ENCODE peak calls at places on chromosome X, in six cellular contexts. A is PC-9; Y is MM.1S; I is AG10803; V is endodermal cell; J is CD8-positive, alpha-beta memory T cell. T is an unnamed sample.
A peak's percentile ranks its signal among the peaks of the same experiment; 100 is the strongest.

GRCh38 chrX:70452143-70452733 is 7.6 kb downstream of the DLG3 start:
- DNase-seq in A (peak; percentile 83), Y (peak; percentile 47), I (peak; percentile 26), V (peak; percentile 83), J (peak; percentile 72), T (no peak)

GRCh38 chrX:46179748-46180147 is 365.5 kb downstream of the ZNF674 start:
- DNase-seq in A (no peak), Y (no peak), I (no peak), V (no peak), J (no peak), T (no peak)

GRCh38 chrX:50971390-50971789 is 60.9 kb downstream of the BMP15 start:
- DNase-seq in A (no peak), Y (no peak), I (peak; percentile 5), V (no peak), J (no peak), T (no peak)

GRCh38 chrX:40169193-40170086 is 71.7 kb upstream of the BCOR start:
- DNase-seq in A (no peak), Y (peak; percentile 82), I (peak; percentile 49), V (peak; percentile 96), J (peak; percentile 89), T (peak; percentile 81)

GRCh38 chrX:44253573-44253942 is 89.9 kb downstream of the EFHC2 start:
- DNase-seq in A (no peak), Y (no peak), I (no peak), V (no peak), J (no peak), T (no peak)

GRCh38 chrX:952816-953215 is 259.6 kb downstream of the CRLF2 start:
- DNase-seq in A (no peak), Y (no peak), I (no peak), V (no peak), J (no peak), T (no peak)

GRCh38 chrX:136954930-136955329 is 74.4 kb upstream of the RBMX start:
- DNase-seq in A (no peak), Y (peak; percentile 50), I (peak; percentile 39), V (no peak), J (no peak), T (peak; percentile 44)

GRCh38 chrX:146224442-146224841 is 406.8 kb downstream of the SLITRK2 start:
- DNase-seq in A (no peak), Y (peak; percentile 35), I (no peak), V (peak; percentile 32), J (no peak), T (no peak)

GRCh38 chrX:140733766-140734342 is 24.3 kb downstream of the LINC00632 start:
- DNase-seq in A (peak; percentile 19), Y (peak; percentile 46), I (peak; percentile 40), V (peak; percentile 58), J (no peak), T (peak; percentile 45)

GRCh38 chrX:104254442-104255115 is at the start of gene ESX1:
- DNase-seq in A (no peak), Y (no peak), I (peak; percentile 0), V (peak; percentile 72), J (no peak), T (no peak)

GRCh38 chrX:74423289-74423985 is 2.1 kb downstream of the SLC16A2 start:
- DNase-seq in A (no peak), Y (no peak), I (no peak), V (no peak), J (no peak), T (no peak)

GRCh38 chrX:16185725-16186136 is 18.4 kb downstream of the MAGEB17 start:
- DNase-seq in A (peak; percentile 14), Y (no peak), I (peak; percentile 77), V (peak; percentile 65), J (no peak), T (peak; percentile 81)

GRCh38 chrX:149641432-149641831 is 9.8 kb upstream of the TMEM185A start:
- DNase-seq in A (no peak), Y (no peak), I (no peak), V (no peak), J (no peak), T (no peak)

GRCh38 chrX:86805241-86805640 is 657.0 kb downstream of the DACH2 start:
- DNase-seq in A (no peak), Y (no peak), I (no peak), V (no peak), J (no peak), T (no peak)

GRCh38 chrX:63350551-63350950 is 581 bp downstream of the SPIN4 start:
- DNase-seq in A (peak; percentile 24), Y (peak; percentile 13), I (peak; percentile 3), V (peak; percentile 66), J (peak; percentile 45), T (no peak)

GRCh38 chrX:119981286-119982070 is 37.9 kb upstream of the NKAP start:
- DNase-seq in A (peak; percentile 41), Y (peak; percentile 63), I (peak; percentile 3), V (peak; percentile 80), J (no peak), T (no peak)

GRCh38 chrX:82585868-82586267 is 922.2 kb upstream of the POU3F4 start:
- DNase-seq in A (no peak), Y (no peak), I (no peak), V (no peak), J (no peak), T (no peak)

GRCh38 chrX:20965270-20966044 is 408.8 kb upstream of the CNKSR2 start:
- DNase-seq in A (no peak), Y (no peak), I (peak; percentile 27), V (no peak), J (no peak), T (no peak)

GRCh38 chrX:38465686-38466085 is 95.7 kb upstream of the TSPAN7 start:
- DNase-seq in A (no peak), Y (no peak), I (no peak), V (no peak), J (no peak), T (no peak)

GRCh38 chrX:97290199-97290598 is 406.5 kb downstream of the RPA4 start:
- DNase-seq in A (no peak), Y (no peak), I (peak; percentile 57), V (no peak), J (no peak), T (no peak)

GRCh38 chrX:54819201-54819600 is 11.7 kb downstream of the MAGED2 start:
- DNase-seq in A (no peak), Y (no peak), I (no peak), V (no peak), J (no peak), T (no peak)

GRCh38 chrX:40170830-40171512 is 73.2 kb upstream of the BCOR start:
- DNase-seq in A (no peak), Y (no peak), I (no peak), V (peak; percentile 76), J (peak; percentile 44), T (no peak)

DNA sequence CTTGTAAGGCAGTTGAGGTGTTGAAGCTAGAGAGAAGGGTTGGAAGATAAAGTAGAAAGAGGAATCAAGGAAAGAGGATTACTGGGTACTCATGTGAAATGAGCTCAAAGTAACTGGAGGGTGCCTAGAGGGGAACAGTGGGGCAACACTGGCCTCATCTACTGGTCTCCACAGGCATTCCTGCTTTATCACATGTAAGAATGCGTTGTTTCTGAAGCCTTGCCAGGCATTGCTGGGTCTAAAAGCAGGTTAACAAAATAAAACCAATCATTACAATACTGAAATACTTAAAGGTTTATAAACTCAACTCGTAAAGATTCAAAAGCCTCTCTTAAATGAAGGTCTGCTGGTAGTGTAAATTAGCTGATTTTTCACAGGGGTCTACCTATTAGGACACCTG is 96.0 kb downstream of the FANCB start:
- DNase-seq in A (no peak), Y (no peak), I (peak; percentile 21), V (no peak), J (no peak), T (peak; percentile 0)
- H3K4me3 ChIP-seq in A (no peak overlapping the region), Y (no peak overlapping the region), I (no peak overlapping the region), V (no peak overlapping the region), J (no peak overlapping the region), T (no peak overlapping the region)

DNA sequence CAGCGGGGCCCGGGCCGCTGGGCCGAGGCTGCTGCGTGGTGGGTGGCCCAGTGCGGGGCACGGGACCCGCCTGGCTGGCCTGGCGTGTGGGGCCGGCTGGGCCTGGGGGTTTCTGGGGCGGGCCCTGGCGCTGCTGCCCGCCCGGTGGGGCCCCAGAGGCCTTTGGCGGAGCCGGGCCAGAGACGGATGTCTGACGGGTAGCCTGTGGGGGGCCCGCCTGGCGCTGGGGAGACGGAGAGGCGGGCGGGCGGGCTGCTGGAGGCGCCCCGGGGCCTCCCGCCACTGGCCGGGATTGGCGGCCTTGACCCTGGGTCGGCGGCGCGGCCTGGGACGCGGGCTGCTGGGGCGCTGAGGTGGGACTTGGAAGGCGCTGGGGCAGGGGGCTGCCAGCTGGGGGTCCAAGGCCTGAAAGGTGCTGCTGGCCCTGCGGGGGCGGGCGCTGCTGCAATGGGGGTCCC is 8.1 kb upstream of the TIMP1 start:
- DNase-seq in A (no peak), Y (no peak), I (no peak), V (no peak), J (no peak), T (no peak)
- H3K4me3 ChIP-seq in A (no peak overlapping the region), Y (no peak overlapping the region), I (no peak overlapping the region), V (peak overlapping the region; percentile 45), J (no peak overlapping the region), T (no peak overlapping the region)

DNA sequence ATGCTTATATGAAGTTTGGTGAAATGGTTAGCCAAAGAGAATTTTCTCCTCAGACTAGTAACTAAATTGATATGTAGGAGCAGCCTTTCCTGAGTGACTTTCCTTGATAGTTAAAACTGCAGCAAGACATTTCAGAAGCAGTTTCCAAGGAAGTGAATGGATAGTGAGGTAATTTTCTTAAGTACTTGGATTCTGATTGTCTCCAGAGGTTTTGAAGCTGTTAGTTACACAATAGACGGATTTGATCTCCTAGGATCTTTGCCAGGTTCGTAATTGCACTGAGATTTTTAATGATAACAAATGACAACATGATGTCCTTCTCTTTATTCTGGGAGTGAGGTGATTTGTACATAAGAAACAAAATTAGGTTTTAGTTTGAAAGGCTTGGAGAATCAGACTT is 29.2 kb downstream of the PRRG1 start:
- DNase-seq in A (no peak), Y (no peak), I (peak; percentile 32), V (no peak), J (no peak), T (no peak)
- H3K4me3 ChIP-seq in A (no peak overlapping the region), Y (no peak overlapping the region), I (no peak overlapping the region), V (no peak overlapping the region), J (no peak overlapping the region), T (no peak overlapping the region)

GRCh38 chrX:68433981-68434299 is 645 bp upstream of the OPHN1 start:
- DNase-seq in A (no peak), Y (no peak), I (no peak), V (no peak), J (no peak), T (no peak)

GRCh38 chrX:68429216-68429615 is 4.1 kb downstream of the OPHN1 start:
- DNase-seq in A (no peak), Y (no peak), I (peak; percentile 33), V (no peak), J (no peak), T (peak; percentile 36)

GRCh38 chrX:68433155-68433980 is at the start of gene OPHN1:
- DNase-seq in A (peak; percentile 80), Y (no peak), I (peak; percentile 73), V (peak; percentile 87), J (no peak), T (peak; percentile 85)

GRCh38 chrX:68432648-68433047 is 647 bp downstream of the OPHN1 start:
- DNase-seq in A (no peak), Y (no peak), I (peak; percentile 22), V (no peak), J (no peak), T (peak; percentile 29)

DNA sequence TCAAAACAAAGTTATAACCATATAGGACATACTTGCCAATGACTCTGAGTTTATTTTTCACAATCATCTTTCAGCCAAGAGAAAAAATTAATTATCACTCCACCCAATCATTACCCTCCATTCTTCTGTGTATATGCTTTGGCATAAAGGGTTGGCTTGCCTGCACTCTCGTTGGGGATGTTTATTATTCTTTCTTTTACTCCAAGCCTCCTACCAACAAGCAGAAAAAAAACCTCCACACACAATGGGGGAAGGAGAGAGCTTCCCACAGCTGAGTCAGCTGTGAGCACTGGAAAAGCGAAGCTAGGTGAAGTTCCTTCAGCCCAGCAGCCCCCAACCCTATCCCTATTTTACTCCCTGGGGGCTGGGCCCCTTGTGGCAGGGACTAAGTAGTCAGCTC is 1.5 kb downstream of the OPHN1 start:
- DNase-seq in A (no peak), Y (no peak), I (no peak), V (no peak), J (no peak), T (peak; percentile 40)
- H3K4me3 ChIP-seq in A (no peak overlapping the region), Y (no peak overlapping the region), I (no peak overlapping the region), V (no peak overlapping the region), J (no peak overlapping the region), T (peak overlapping the region; percentile 60)

T was measured in astrocyte of the spinal cord.